ENCODE peak calls at places on chromosomes 5 and 9, in six cellular contexts. B is mesothelial cell of epicardium, G is foreskin fibroblast, P is fibroblast of pulmonary artery, W is GM13977, Z is PC-3. U is an unnamed sample.

GRCh38 chr9:136566899-136567298 is 21.1 kb upstream of the NOTCH1 start:
- DNase-seq in Z (no peak), G (no peak), B (no peak), P (no peak), W (no peak), U (no peak)

GRCh38 chr5:106940301-106940846 is 730.4 kb downstream of the EFNA5 start:
- DNase-seq in G (no peak), B (no peak), Z (no peak), P (no peak), W (no peak), U (no peak)

GRCh38 chr5:181160-181559 is 10.1 kb upstream of the LRRC14B start:
- DNase-seq in W (no peak), Z (no peak), B (no peak), G (no peak), P (no peak), U (no peak)

GRCh38 chr9:128558431-128559310 is 6.3 kb downstream of the SPTAN1 start:
- DNase-seq in B (peak), P (peak), G (peak), Z (peak), W (peak), U (peak)

GRCh38 chr5:154176191-154176590 is 14.3 kb upstream of the GALNT10 start:
- DNase-seq in P (peak), G (no peak), W (no peak), Z (peak), B (no peak), U (no peak)

GRCh38 chr9:127783111-127783621 is 2.7 kb upstream of the CDK9 start:
- DNase-seq in W (peak), Z (no peak), B (no peak), G (no peak), P (no peak), U (no peak)

GRCh38 chr9:127874301-127875216 is 2.9 kb downstream of the AK1 start:
- DNase-seq in P (no peak), Z (peak), B (no peak), W (no peak), G (no peak), U (no peak)

GRCh38 chr5:156186760-156187159 is 140.2 kb upstream of the SGCD start:
- DNase-seq in Z (no peak), B (no peak), P (no peak), G (no peak), W (no peak), U (no peak)

GRCh38 chr5:167361841-167362240 is 929.6 kb upstream of the WWC1 start:
- DNase-seq in P (no peak), W (no peak), Z (no peak), B (no peak), G (no peak), U (no peak)

GRCh38 chr9:121744002-121744686 is 92.7 kb downstream of the DAB2IP start:
- DNase-seq in P (peak), W (peak), Z (peak), B (no peak), G (no peak), U (no peak)

GRCh38 chr5:98468188-98468869 is 305.1 kb upstream of the RGMB start:
- DNase-seq in B (no peak), W (no peak), Z (peak), G (peak), P (peak), U (no peak)

GRCh38 chr5:171595801-171596231 is 176.4 kb downstream of the FGF18 start:
- DNase-seq in Z (peak), B (no peak), G (peak), P (peak), W (no peak), U (no peak)

GRCh38 chr9:36137392-36138004 is 965 bp downstream of the GLIPR2 start:
- DNase-seq in G (no peak), P (peak), Z (peak), B (no peak), W (no peak), U (no peak)

GRCh38 chr5:59609501-59610265 is 283.8 kb downstream of the PDE4D start:
- DNase-seq in G (no peak), P (no peak), Z (no peak), W (no peak), B (no peak), U (no peak)

GRCh38 chr9:114972510-114972909 is 42.1 kb upstream of the TNFSF8 start:
- DNase-seq in G (no peak), P (no peak), Z (peak), W (no peak), B (no peak), U (no peak)

GRCh38 chr5:95797301-95797700 is 25.2 kb downstream of the GLRX start:
- DNase-seq in B (no peak), G (no peak), P (no peak), Z (no peak), W (no peak), U (no peak)

GRCh38 chr9:135485832-135486231 is 6.2 kb downstream of the PPP1R26 start:
- DNase-seq in G (no peak), P (no peak), B (no peak), W (no peak), Z (no peak), U (no peak)

GRCh38 chr9:106980551-106981101 is 117.7 kb downstream of the ZNF462 start:
- DNase-seq in B (no peak), G (no peak), W (no peak), P (peak), Z (peak), U (no peak)

GRCh38 chr5:8807636-8808035 is 738.2 kb downstream of the SEMA5A start:
- DNase-seq in B (no peak), W (no peak), Z (no peak), G (peak), P (peak), U (no peak)

GRCh38 chr9:113692264-113692663 is 183.8 kb upstream of the ZNF618 start:
- DNase-seq in B (no peak), Z (no peak), G (no peak), W (no peak), P (no peak), U (no peak)

GRCh38 chr5:109387408-109387974 is 22.3 kb downstream of the PJA2 start:
- DNase-seq in B (no peak), Z (no peak), P (no peak), W (no peak), G (no peak), U (no peak)

GRCh38 chr9:93603011-93603410 is 26.6 kb downstream of the PHF2 start:
- DNase-seq in W (no peak), B (peak), G (no peak), Z (no peak), P (no peak), U (no peak)

GRCh38 chr5:124403281-124403680 is 343.2 kb downstream of the ZNF608 start:
- DNase-seq in G (no peak), Z (no peak), B (no peak), W (no peak), P (no peak), U (no peak)

GRCh38 chr5:89471556-89471955 is 588.6 kb upstream of the MEF2C start:
- DNase-seq in W (no peak), Z (no peak), G (peak), B (no peak), P (no peak), U (no peak)

GRCh38 chr9:86452194-86452828 is 98.1 kb upstream of the TUT7 start:
- DNase-seq in P (no peak), Z (no peak), G (peak), W (no peak), B (no peak), U (no peak)

GRCh38 chr9:114282507-114282906 is 40.4 kb upstream of the ORM1 start:
- DNase-seq in Z (no peak), B (no peak), G (no peak), P (no peak), W (no peak), U (no peak)

DNA sequence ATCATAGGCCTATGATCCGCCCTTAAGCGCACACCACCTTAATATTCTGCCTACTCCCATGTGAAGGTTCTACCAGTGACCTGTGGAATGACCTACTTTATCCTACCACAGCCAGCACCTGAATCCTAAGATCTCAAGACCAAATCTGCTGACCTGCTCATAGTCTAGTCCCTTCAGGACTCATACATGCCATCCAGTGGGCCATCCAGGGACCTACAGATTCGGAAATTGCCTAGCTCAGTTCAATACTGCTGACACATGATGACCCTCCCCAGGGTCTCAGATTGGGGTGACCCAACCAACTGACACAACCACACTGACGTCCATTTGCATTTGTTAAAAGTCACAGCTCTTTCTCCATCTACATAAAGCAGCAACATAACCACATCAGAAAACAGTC is 443.8 kb upstream of the ST8SIA4 start:
- DNase-seq in Z (no peak), P (no peak), G (no peak), W (no peak), B (no peak), U (no peak)
- TF ChIP-seq CTCF in Z (no peak), P (no peak), G (no peak), W (no peak), B (no peak), U (no peak)

DNA sequence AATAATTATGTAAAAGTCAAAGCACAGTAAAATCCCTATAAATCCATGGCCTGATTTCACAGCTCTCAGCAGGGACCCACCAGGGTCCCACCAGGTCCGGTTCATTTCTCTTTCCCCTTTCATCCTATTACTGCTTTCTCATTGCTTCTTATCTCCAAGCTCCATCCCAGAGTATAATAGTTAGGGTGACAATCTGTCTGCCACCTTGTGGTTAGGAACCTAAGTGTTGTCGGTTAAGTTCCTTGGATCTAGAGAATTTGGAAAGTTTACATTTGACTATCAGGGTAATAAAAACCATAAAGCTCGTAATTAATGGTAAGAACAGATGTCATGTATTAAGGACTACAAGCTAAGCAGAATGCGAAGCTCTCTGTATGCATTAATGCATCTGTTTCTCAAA is 259.1 kb downstream of the SH3GL2 start:
- DNase-seq in Z (peak), W (no peak), G (no peak), P (peak), B (no peak), U (no peak)
- TF ChIP-seq CTCF in Z (peak), W (no peak), G (peak), P (peak), B (no peak), U (peak)

GRCh38 chr5:174737335-174737734 is 13.0 kb downstream of the MSX2 start:
- DNase-seq in G (no peak), P (no peak), Z (no peak), B (no peak), W (no peak), U (no peak)

GRCh38 chr5:174734571-174735497 is 10.5 kb downstream of the MSX2 start:
- DNase-seq in W (no peak), Z (no peak), G (no peak), P (no peak), B (peak), U (no peak)

GRCh38 chr5:174735498-174736350 is 11.3 kb downstream of the MSX2 start:
- DNase-seq in W (no peak), Z (peak), P (no peak), G (no peak), B (peak), U (no peak)

GRCh38 chr5:174736777-174737176 is 12.4 kb downstream of the MSX2 start:
- DNase-seq in G (no peak), P (no peak), W (no peak), Z (no peak), B (no peak), U (no peak)

GRCh38 chr5:174736351-174736721 is 12.0 kb downstream of the MSX2 start:
- DNase-seq in P (peak), G (peak), B (no peak), W (no peak), Z (no peak), U (no peak)
- TF ChIP-seq CTCF in P (no peak), G (no peak), B (no peak), W (no peak), Z (no peak), U (no peak)

GRCh38 chr5:73673161-73673591 is 47.2 kb downstream of the ARHGEF28 start:
- DNase-seq in W (no peak), G (peak), Z (peak), B (no peak), P (peak), U (no peak)
- TF ChIP-seq CTCF in W (no peak), G (no peak), Z (no peak), B (no peak), P (peak), U (no peak)

DNA sequence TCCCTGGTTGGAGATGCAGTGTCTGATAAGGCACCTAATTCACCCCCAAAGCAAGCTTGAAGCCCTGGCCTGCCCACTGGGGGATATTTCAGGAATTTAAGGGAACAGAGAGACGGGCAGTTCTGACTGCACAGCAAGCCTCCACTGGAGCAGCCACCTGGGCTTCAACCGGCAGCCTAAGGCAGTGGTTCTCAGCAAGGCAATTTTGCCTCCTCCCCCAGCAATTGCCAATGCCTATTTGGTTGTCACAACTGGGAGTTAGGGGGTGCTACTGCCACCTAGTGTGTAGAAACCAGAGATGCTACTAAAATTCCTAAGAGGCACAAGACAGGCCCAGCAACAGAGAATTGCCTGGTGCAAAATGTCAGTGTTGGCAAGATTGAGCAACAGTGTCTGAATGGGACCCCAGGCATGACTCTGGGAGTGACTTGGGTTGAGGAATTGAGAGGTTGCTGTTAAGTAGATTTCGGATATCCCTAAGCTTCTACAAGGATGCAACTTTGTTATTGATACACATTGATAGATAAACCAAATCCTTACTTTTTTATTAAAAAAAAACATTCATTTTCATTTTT is 58.7 kb upstream of the CTSL start:
- DNase-seq in Z (no peak), G (no peak), W (no peak), B (no peak), P (peak), U (no peak)
- TF ChIP-seq CTCF in Z (no peak), G (no peak), W (peak), B (peak), P (peak), U (peak)

GRCh38 chr9:75892168-75892901 is 1.9 kb downstream of the PCSK5 start:
- DNase-seq in B (peak), W (peak), Z (no peak), P (no peak), G (no peak), U (peak)

GRCh38 chr9:75891277-75892167 is 1.0 kb downstream of the PCSK5 start:
- DNase-seq in W (peak), Z (no peak), G (peak), P (peak), B (peak), U (peak)

GRCh38 chr9:75889577-75889976 is 896 bp upstream of the PCSK5 start:
- DNase-seq in B (no peak), P (no peak), G (no peak), Z (no peak), W (no peak), U (no peak)

GRCh38 chr9:75889977-75890540 is 414 bp upstream of the PCSK5 start:
- DNase-seq in W (no peak), Z (peak), G (peak), P (peak), B (peak), U (peak)

GRCh38 chr9:75890541-75891276 is at the start of gene PCSK5:
- DNase-seq in Z (peak), P (peak), B (peak), G (peak), W (peak), U (peak)
- TF ChIP-seq CTCF in Z (no peak), P (peak), B (peak), G (peak), W (no peak), U (peak)

DNA sequence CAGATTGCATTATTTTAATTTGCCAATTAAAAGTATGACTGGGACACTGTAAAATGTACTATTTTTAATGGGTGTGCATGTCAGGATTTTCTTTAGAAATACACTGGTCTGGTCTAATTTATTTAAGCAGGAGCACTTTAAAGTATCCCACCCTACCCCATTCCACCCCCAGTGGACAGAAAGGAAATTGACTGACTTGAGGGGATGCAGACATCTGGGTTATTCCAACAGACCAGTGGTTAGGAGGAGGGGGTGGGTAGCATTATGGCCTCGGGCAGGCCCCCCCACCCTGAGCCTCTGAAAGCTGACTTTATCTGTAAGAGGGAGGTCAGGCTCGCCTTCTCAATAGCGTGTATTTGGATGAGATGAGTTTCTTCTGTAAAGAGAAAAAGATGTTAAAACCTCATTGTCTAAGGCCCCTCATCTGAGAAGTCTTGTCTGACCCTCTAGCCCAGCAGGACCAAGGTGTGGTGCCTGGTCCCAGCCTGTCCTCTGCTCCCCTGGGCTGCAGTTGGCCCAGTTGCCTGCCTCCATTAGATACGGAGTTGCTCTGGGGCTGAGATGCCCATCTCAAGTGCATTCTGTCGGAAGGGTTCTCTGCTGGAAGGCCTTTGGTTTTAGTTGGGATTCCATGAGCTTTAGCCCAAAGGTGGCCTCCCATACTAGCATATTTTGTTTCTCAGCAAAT is 4.4 kb downstream of the HNRNPAB start:
- DNase-seq in W (no peak), P (no peak), G (no peak), B (no peak), Z (no peak), U (no peak)
- TF ChIP-seq CTCF in W (no peak), P (peak), G (no peak), B (no peak), Z (peak), U (peak)